ENCODE peak calls at places on chromosomes 1 and 21, in six cellular contexts. One of them, this sample, is unnamed.

GRCh38 chr1:185154912-185155513 is 1.7 kb downstream of the TRMT1L start:
- DNase-seq in CD4-positive, alpha-beta T cell: no peak
- DNase-seq in uterus: no peak
- DNase-seq in HFFc6: peak; percentile 6
- DNase-seq in suprapubic skin: no peak
- DNase-seq in astrocyte of the spinal cord: peak; percentile 22
- DNase-seq in this sample: no peak

GRCh38 chr1:218345673-218346390 is 696 bp downstream of the TGFB2 start:
- DNase-seq in CD4-positive, alpha-beta T cell: no peak
- DNase-seq in uterus: peak; percentile 72
- DNase-seq in HFFc6: peak; percentile 66
- DNase-seq in suprapubic skin: peak; percentile 84
- DNase-seq in astrocyte of the spinal cord: peak; percentile 80
- DNase-seq in this sample: no peak

GRCh38 chr1:72284398-72285073 is 2.2 kb upstream of the NEGR1 start:
- DNase-seq in CD4-positive, alpha-beta T cell: no peak
- DNase-seq in uterus: peak; percentile 32
- DNase-seq in HFFc6: peak; percentile 99
- DNase-seq in suprapubic skin: peak; percentile 67
- DNase-seq in astrocyte of the spinal cord: peak; percentile 97
- DNase-seq in this sample: peak; percentile 48

GRCh38 chr1:47411441-47411840 is 4.6 kb upstream of the FOXE3 start:
- DNase-seq in CD4-positive, alpha-beta T cell: no peak
- DNase-seq in uterus: no peak
- DNase-seq in HFFc6: no peak
- DNase-seq in suprapubic skin: no peak
- DNase-seq in astrocyte of the spinal cord: no peak
- DNase-seq in this sample: no peak

GRCh38 chr1:229869225-229869624 is 197.8 kb upstream of the GALNT2 start:
- DNase-seq in CD4-positive, alpha-beta T cell: no peak
- DNase-seq in uterus: no peak
- DNase-seq in HFFc6: no peak
- DNase-seq in suprapubic skin: no peak
- DNase-seq in astrocyte of the spinal cord: peak; percentile 50
- DNase-seq in this sample: no peak

GRCh38 chr1:13748610-13749505 is 48.9 kb downstream of the PRDM2 start:
- DNase-seq in CD4-positive, alpha-beta T cell: peak; percentile 96
- DNase-seq in uterus: peak; percentile 97
- DNase-seq in HFFc6: peak; percentile 92
- DNase-seq in suprapubic skin: peak; percentile 98
- DNase-seq in astrocyte of the spinal cord: peak; percentile 96
- DNase-seq in this sample: peak; percentile 97

GRCh38 chr1:10788592-10789006 is 7.8 kb downstream of the CASZ1 start:
- DNase-seq in CD4-positive, alpha-beta T cell: no peak
- DNase-seq in uterus: no peak
- DNase-seq in HFFc6: no peak
- DNase-seq in suprapubic skin: no peak
- DNase-seq in astrocyte of the spinal cord: no peak
- DNase-seq in this sample: no peak

GRCh38 chr1:89022167-89022959 is at the start of gene GBP3:
- DNase-seq in CD4-positive, alpha-beta T cell: no peak
- DNase-seq in uterus: no peak
- DNase-seq in HFFc6: peak; percentile 59
- DNase-seq in suprapubic skin: no peak
- DNase-seq in astrocyte of the spinal cord: peak; percentile 79
- DNase-seq in this sample: no peak

GRCh38 chr1:227315500-227316346 is 2.6 kb downstream of the CDC42BPA start:
- DNase-seq in CD4-positive, alpha-beta T cell: no peak
- DNase-seq in uterus: peak; percentile 23
- DNase-seq in HFFc6: peak; percentile 30
- DNase-seq in suprapubic skin: no peak
- DNase-seq in astrocyte of the spinal cord: peak; percentile 60
- DNase-seq in this sample: no peak

GRCh38 chr1:4655674-4656532 is 1.5 kb downstream of the AJAP1 start:
- DNase-seq in CD4-positive, alpha-beta T cell: no peak
- DNase-seq in uterus: peak; percentile 22
- DNase-seq in HFFc6: no peak
- DNase-seq in suprapubic skin: no peak
- DNase-seq in astrocyte of the spinal cord: peak; percentile 25
- DNase-seq in this sample: no peak

GRCh38 chr1:86339014-86339413 is 57.1 kb downstream of the ODF2L start:
- DNase-seq in CD4-positive, alpha-beta T cell: no peak
- DNase-seq in uterus: no peak
- DNase-seq in HFFc6: no peak
- DNase-seq in suprapubic skin: no peak
- DNase-seq in astrocyte of the spinal cord: no peak
- DNase-seq in this sample: no peak

GRCh38 chr1:229283183-229283611 is 12.3 kb downstream of the RAB4A start:
- DNase-seq in CD4-positive, alpha-beta T cell: no peak
- DNase-seq in uterus: no peak
- DNase-seq in HFFc6: no peak
- DNase-seq in suprapubic skin: no peak
- DNase-seq in astrocyte of the spinal cord: no peak
- DNase-seq in this sample: no peak

GRCh38 chr1:11581455-11581854 is 72.8 kb downstream of the FBXO2 start:
- DNase-seq in CD4-positive, alpha-beta T cell: no peak
- DNase-seq in uterus: no peak
- DNase-seq in HFFc6: no peak
- DNase-seq in suprapubic skin: no peak
- DNase-seq in astrocyte of the spinal cord: no peak
- DNase-seq in this sample: no peak

GRCh38 chr1:63621698-63622097 is 28.5 kb downstream of the PGM1 start:
- DNase-seq in CD4-positive, alpha-beta T cell: no peak
- DNase-seq in uterus: peak; percentile 34
- DNase-seq in HFFc6: no peak
- DNase-seq in suprapubic skin: no peak
- DNase-seq in astrocyte of the spinal cord: peak; percentile 13
- DNase-seq in this sample: no peak

GRCh38 chr1:50570064-50570463 is 146.8 kb upstream of the DMRTA2 start:
- DNase-seq in CD4-positive, alpha-beta T cell: no peak
- DNase-seq in uterus: no peak
- DNase-seq in HFFc6: no peak
- DNase-seq in suprapubic skin: no peak
- DNase-seq in astrocyte of the spinal cord: peak; percentile 77
- DNase-seq in this sample: no peak

GRCh38 chr1:201546093-201546492 is 7.2 kb downstream of the NAV1 start:
- DNase-seq in CD4-positive, alpha-beta T cell: no peak
- DNase-seq in uterus: no peak
- DNase-seq in HFFc6: no peak
- DNase-seq in suprapubic skin: no peak
- DNase-seq in astrocyte of the spinal cord: no peak
- DNase-seq in this sample: no peak

GRCh38 chr1:196180847-196181593 is 427.2 kb downstream of the KCNT2 start:
- DNase-seq in CD4-positive, alpha-beta T cell: no peak
- DNase-seq in uterus: no peak
- DNase-seq in HFFc6: peak; percentile 94
- DNase-seq in suprapubic skin: no peak
- DNase-seq in astrocyte of the spinal cord: peak; percentile 94
- DNase-seq in this sample: no peak

GRCh38 chr1:55286851-55287602 is 71.9 kb upstream of the USP24 start:
- DNase-seq in CD4-positive, alpha-beta T cell: no peak
- DNase-seq in uterus: no peak
- DNase-seq in HFFc6: no peak
- DNase-seq in suprapubic skin: no peak
- DNase-seq in astrocyte of the spinal cord: no peak
- DNase-seq in this sample: no peak

GRCh38 chr21:16420086-16420724 is 690.4 kb downstream of the USP25 start:
- DNase-seq in CD4-positive, alpha-beta T cell: no peak
- DNase-seq in uterus: peak; percentile 64
- DNase-seq in HFFc6: no peak
- DNase-seq in suprapubic skin: no peak
- DNase-seq in astrocyte of the spinal cord: peak; percentile 87
- DNase-seq in this sample: no peak

GRCh38 chr1:59006309-59006698 is 222.5 kb upstream of the JUN start:
- DNase-seq in CD4-positive, alpha-beta T cell: no peak
- DNase-seq in uterus: no peak
- DNase-seq in HFFc6: no peak
- DNase-seq in suprapubic skin: no peak
- DNase-seq in astrocyte of the spinal cord: no peak
- DNase-seq in this sample: no peak

GRCh38 chr21:46109251-46110221 is 11.6 kb downstream of the COL6A2 start:
- DNase-seq in CD4-positive, alpha-beta T cell: no peak
- DNase-seq in uterus: no peak
- DNase-seq in HFFc6: no peak
- DNase-seq in suprapubic skin: peak; percentile 47
- DNase-seq in astrocyte of the spinal cord: no peak
- DNase-seq in this sample: no peak

GRCh38 chr1:24622218-24622617 is 20.9 kb upstream of the SRRM1 start:
- DNase-seq in CD4-positive, alpha-beta T cell: no peak
- DNase-seq in uterus: no peak
- DNase-seq in HFFc6: no peak
- DNase-seq in suprapubic skin: no peak
- DNase-seq in astrocyte of the spinal cord: no peak
- DNase-seq in this sample: no peak

GRCh38 chr21:26169611-26170470 is 729 bp downstream of the APP start:
- DNase-seq in CD4-positive, alpha-beta T cell: peak; percentile 28
- DNase-seq in uterus: peak; percentile 42
- DNase-seq in HFFc6: peak; percentile 39
- DNase-seq in suprapubic skin: peak; percentile 74
- DNase-seq in astrocyte of the spinal cord: peak; percentile 73
- DNase-seq in this sample: no peak

GRCh38 chr1:47881505-47882442 is 115.4 kb downstream of the TRABD2B start:
- DNase-seq in CD4-positive, alpha-beta T cell: no peak
- DNase-seq in uterus: no peak
- DNase-seq in HFFc6: no peak
- DNase-seq in suprapubic skin: no peak
- DNase-seq in astrocyte of the spinal cord: peak; percentile 67
- DNase-seq in this sample: no peak

GRCh38 chr1:33273402-33273801 is 17.1 kb downstream of the ZNF362 start:
- DNase-seq in CD4-positive, alpha-beta T cell: no peak
- DNase-seq in uterus: no peak
- DNase-seq in HFFc6: no peak
- DNase-seq in suprapubic skin: no peak
- DNase-seq in astrocyte of the spinal cord: no peak
- DNase-seq in this sample: no peak

GRCh38 chr1:184036517-184036949 is 995 bp downstream of the COLGALT2 start:
- DNase-seq in CD4-positive, alpha-beta T cell: no peak
- DNase-seq in uterus: no peak
- DNase-seq in HFFc6: no peak
- DNase-seq in suprapubic skin: peak; percentile 60
- DNase-seq in astrocyte of the spinal cord: peak; percentile 24
- DNase-seq in this sample: no peak

GRCh38 chr1:111958911-111959310 is 30.6 kb downstream of the KCND3 start:
- DNase-seq in CD4-positive, alpha-beta T cell: no peak
- DNase-seq in uterus: no peak
- DNase-seq in HFFc6: no peak
- DNase-seq in suprapubic skin: no peak
- DNase-seq in astrocyte of the spinal cord: no peak
- DNase-seq in this sample: no peak

GRCh38 chr1:97135972-97136371 is 414.4 kb downstream of the PTBP2 start:
- DNase-seq in CD4-positive, alpha-beta T cell: no peak
- DNase-seq in uterus: no peak
- DNase-seq in HFFc6: no peak
- DNase-seq in suprapubic skin: no peak
- DNase-seq in astrocyte of the spinal cord: no peak
- DNase-seq in this sample: no peak

GRCh38 chr1:97136971-97137370 is 415.4 kb downstream of the PTBP2 start:
- DNase-seq in CD4-positive, alpha-beta T cell: no peak
- DNase-seq in uterus: no peak
- DNase-seq in HFFc6: no peak
- DNase-seq in suprapubic skin: no peak
- DNase-seq in astrocyte of the spinal cord: no peak
- DNase-seq in this sample: no peak

GRCh38 chr1:97139512-97139911 is 417.9 kb downstream of the PTBP2 start:
- DNase-seq in CD4-positive, alpha-beta T cell: no peak
- DNase-seq in uterus: no peak
- DNase-seq in HFFc6: peak; percentile 23
- DNase-seq in suprapubic skin: no peak
- DNase-seq in astrocyte of the spinal cord: peak; percentile 35
- DNase-seq in this sample: no peak

GRCh38 chr1:97138515-97139032 is 417.0 kb downstream of the PTBP2 start:
- DNase-seq in CD4-positive, alpha-beta T cell: no peak
- DNase-seq in uterus: no peak
- DNase-seq in HFFc6: no peak
- DNase-seq in suprapubic skin: no peak
- DNase-seq in astrocyte of the spinal cord: no peak
- DNase-seq in this sample: no peak

GRCh38 chr1:97137862-97138514 is 416.4 kb downstream of the PTBP2 start:
- DNase-seq in CD4-positive, alpha-beta T cell: no peak
- DNase-seq in uterus: peak; percentile 18
- DNase-seq in HFFc6: peak; percentile 72
- DNase-seq in suprapubic skin: no peak
- DNase-seq in astrocyte of the spinal cord: peak; percentile 87
- DNase-seq in this sample: no peak
- TF ChIP-seq CTCF in CD4-positive, alpha-beta T cell: peak; percentile 39
- TF ChIP-seq CTCF in uterus: peak; percentile 39
- TF ChIP-seq CTCF in HFFc6: peak; percentile 82
- TF ChIP-seq CTCF in suprapubic skin: peak; percentile 45
- TF ChIP-seq CTCF in astrocyte of the spinal cord: peak; percentile 82
- TF ChIP-seq CTCF in this sample: peak; percentile 53

GRCh38 chr1:174274452-174274851 is 115.1 kb downstream of the RABGAP1L start:
- DNase-seq in CD4-positive, alpha-beta T cell: no peak
- DNase-seq in uterus: no peak
- DNase-seq in HFFc6: no peak
- DNase-seq in suprapubic skin: no peak
- DNase-seq in astrocyte of the spinal cord: no peak
- DNase-seq in this sample: no peak
- TF ChIP-seq CTCF in CD4-positive, alpha-beta T cell: no peak
- TF ChIP-seq CTCF in uterus: no peak
- TF ChIP-seq CTCF in HFFc6: no peak
- TF ChIP-seq CTCF in suprapubic skin: no peak
- TF ChIP-seq CTCF in astrocyte of the spinal cord: no peak
- TF ChIP-seq CTCF in this sample: no peak

GRCh38 chr1:91440845-91441244 is 36.2 kb upstream of the HFM1 start:
- DNase-seq in CD4-positive, alpha-beta T cell: no peak
- DNase-seq in uterus: no peak
- DNase-seq in HFFc6: peak; percentile 6
- DNase-seq in suprapubic skin: no peak
- DNase-seq in astrocyte of the spinal cord: peak; percentile 4
- DNase-seq in this sample: no peak
- TF ChIP-seq CTCF in CD4-positive, alpha-beta T cell: no peak
- TF ChIP-seq CTCF in uterus: no peak
- TF ChIP-seq CTCF in HFFc6: peak; percentile 51
- TF ChIP-seq CTCF in suprapubic skin: no peak
- TF ChIP-seq CTCF in astrocyte of the spinal cord: peak; percentile 20
- TF ChIP-seq CTCF in this sample: no peak

DNA sequence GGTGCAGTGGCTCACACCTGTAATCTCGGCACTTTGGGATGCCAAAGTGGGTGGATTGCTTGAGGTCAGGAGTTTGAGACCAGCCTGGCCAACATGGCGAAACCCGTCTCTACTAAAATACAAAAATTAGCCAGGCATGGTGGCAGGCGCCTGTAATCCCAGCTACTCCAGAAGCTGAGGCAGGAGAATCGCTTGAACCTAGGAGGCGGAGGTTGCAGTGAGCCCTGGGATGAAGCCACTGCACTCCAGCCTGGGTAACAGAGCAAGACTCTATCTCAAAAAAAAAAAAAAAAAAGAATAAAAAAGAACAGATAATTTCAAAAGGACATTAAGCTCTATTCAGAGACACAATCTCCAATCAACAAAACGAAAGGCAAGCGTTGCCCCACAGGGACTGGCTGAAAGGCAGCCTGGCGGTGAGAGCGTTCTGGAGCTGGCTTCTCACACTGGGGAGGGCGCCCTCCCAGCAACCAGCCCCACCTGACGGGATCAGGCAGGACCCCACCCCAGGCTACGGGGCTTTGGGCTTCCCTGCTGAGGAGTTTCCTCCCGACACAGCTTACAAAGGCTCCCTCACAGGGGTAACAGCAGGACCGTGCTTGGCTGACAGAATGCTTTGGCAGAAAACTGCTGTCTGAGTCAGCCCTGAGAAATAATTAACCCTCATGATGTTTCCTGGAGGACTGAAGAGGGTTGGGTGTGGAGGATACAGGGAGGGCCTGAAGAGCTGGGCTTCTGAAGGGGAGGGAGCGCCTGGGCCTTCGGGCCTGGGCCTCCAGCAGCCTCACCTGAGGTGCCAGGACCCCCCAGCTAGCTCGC is 31.1 kb upstream of the SRP9 start:
- DNase-seq in CD4-positive, alpha-beta T cell: no peak
- DNase-seq in uterus: peak; percentile 87
- DNase-seq in HFFc6: peak; percentile 83
- DNase-seq in suprapubic skin: peak; percentile 82
- DNase-seq in astrocyte of the spinal cord: peak; percentile 98
- DNase-seq in this sample: no peak
- TF ChIP-seq CTCF in CD4-positive, alpha-beta T cell: no peak
- TF ChIP-seq CTCF in uterus: peak; percentile 4
- TF ChIP-seq CTCF in HFFc6: peak; percentile 34
- TF ChIP-seq CTCF in suprapubic skin: peak; percentile 7
- TF ChIP-seq CTCF in astrocyte of the spinal cord: peak; percentile 22
- TF ChIP-seq CTCF in this sample: no peak

This sample was measured in CD14-positive monocyte.